ENCODE peak calls at places on chromosomes 6 and 20, in nine cellular contexts. Q is GM23338, P is A549, D is pancreas, W is ovary, N is HCT116, F is ascending aorta, H is HL-60, C is mammary epithelial cell. A is an unnamed sample.
A peak's percentile ranks its signal among the peaks of the same experiment; 100 is the strongest.

GRCh38 chr6:22141271-22141745 is 155.5 kb downstream of the PRL start:
- DNase-seq in Q (no peak), P (peak; percentile 62), D (no peak), W (no peak), N (no peak), F (no peak), H (no peak), C (no peak), A (no peak)

GRCh38 chr6:90033872-90034271 is 139.6 kb downstream of the GJA10 start:
- DNase-seq in Q (no peak), P (no peak), D (no peak), W (no peak), N (no peak), F (no peak), H (no peak), C (no peak), A (no peak)

GRCh38 chr6:22467645-22468044 is 101.7 kb upstream of the HDGFL1 start:
- DNase-seq in Q (no peak), P (no peak), D (no peak), W (no peak), N (no peak), F (no peak), H (no peak), C (no peak), A (no peak)

GRCh38 chr6:45445364-45445748 is 67.6 kb upstream of the SUPT3H start:
- DNase-seq in Q (no peak), P (no peak), D (no peak), W (no peak), N (no peak), F (no peak), H (no peak), C (no peak), A (no peak)

GRCh38 chr6:82371799-82372508 is 8.3 kb downstream of the TPBG start:
- DNase-seq in Q (no peak), P (no peak), D (no peak), W (no peak), N (no peak), F (no peak), H (no peak), C (no peak), A (no peak)

GRCh38 chr6:109867970-109868358 is 110.1 kb upstream of the GPR6 start:
- DNase-seq in Q (no peak), P (no peak), D (no peak), W (no peak), N (no peak), F (no peak), H (no peak), C (no peak), A (no peak)

GRCh38 chr6:87154641-87155271 is 609 bp upstream of the ZNF292 start:
- DNase-seq in Q (peak; percentile 64), P (peak; percentile 71), D (no peak), W (no peak), N (no peak), F (no peak), H (peak; percentile 87), C (peak; percentile 90), A (peak; percentile 60)

GRCh38 chr20:25699914-25700313 is 3.3 kb upstream of the ZNF337 start:
- DNase-seq in Q (no peak), P (peak; percentile 53), D (no peak), W (no peak), N (no peak), F (no peak), H (no peak), C (no peak), A (no peak)

GRCh38 chr6:1552296-1552761 is 57.4 kb upstream of the FOXC1 start:
- DNase-seq in Q (peak; percentile 71), P (peak; percentile 19), D (no peak), W (no peak), N (peak; percentile 33), F (no peak), H (no peak), C (peak; percentile 21), A (peak; percentile 14)

GRCh38 chr6:127460465-127460864 is 1.3 kb upstream of the KIAA0408 start:
- DNase-seq in Q (no peak), P (no peak), D (no peak), W (no peak), N (no peak), F (no peak), H (no peak), C (no peak), A (no peak)

GRCh38 chr6:25889877-25890853 is 16.1 kb upstream of the SLC17A3 start:
- DNase-seq in Q (peak; percentile 73), P (peak; percentile 47), D (no peak), W (no peak), N (peak; percentile 27), F (no peak), H (no peak), C (peak; percentile 40), A (peak; percentile 30)

GRCh38 chr6:155939253-155939652 is 483.6 kb upstream of the NOX3 start:
- DNase-seq in Q (no peak), P (no peak), D (no peak), W (no peak), N (no peak), F (no peak), H (no peak), C (no peak), A (no peak)
- H3K27ac ChIP-seq in Q (no peak overlapping the region), P (no peak overlapping the region), D (no peak overlapping the region), W (no peak overlapping the region), N (no peak overlapping the region), F (no peak overlapping the region), H (no peak overlapping the region), C (no peak overlapping the region), A (no peak overlapping the region)

GRCh38 chr20:50224553-50225255 is 34.1 kb downstream of the CEBPB start:
- DNase-seq in Q (peak; percentile 47), P (no peak), D (peak; percentile 41), W (peak; percentile 86), N (no peak), F (peak; percentile 93), H (peak; percentile 17), C (peak; percentile 36), A (no peak)

GRCh38 chr20:50227506-50227905 is 36.9 kb downstream of the CEBPB start:
- DNase-seq in Q (no peak), P (no peak), D (no peak), W (no peak), N (no peak), F (no peak), H (no peak), C (no peak), A (peak; percentile 50)

GRCh38 chr20:50224052-50224451 is 33.4 kb downstream of the CEBPB start:
- DNase-seq in Q (no peak), P (no peak), D (peak; percentile 5), W (no peak), N (no peak), F (no peak), H (no peak), C (no peak), A (no peak)

GRCh38 chr20:50229156-50229605 is 38.6 kb downstream of the CEBPB start:
- DNase-seq in Q (no peak), P (no peak), D (peak; percentile 16), W (no peak), N (no peak), F (no peak), H (peak; percentile 50), C (no peak), A (no peak)

DNA sequence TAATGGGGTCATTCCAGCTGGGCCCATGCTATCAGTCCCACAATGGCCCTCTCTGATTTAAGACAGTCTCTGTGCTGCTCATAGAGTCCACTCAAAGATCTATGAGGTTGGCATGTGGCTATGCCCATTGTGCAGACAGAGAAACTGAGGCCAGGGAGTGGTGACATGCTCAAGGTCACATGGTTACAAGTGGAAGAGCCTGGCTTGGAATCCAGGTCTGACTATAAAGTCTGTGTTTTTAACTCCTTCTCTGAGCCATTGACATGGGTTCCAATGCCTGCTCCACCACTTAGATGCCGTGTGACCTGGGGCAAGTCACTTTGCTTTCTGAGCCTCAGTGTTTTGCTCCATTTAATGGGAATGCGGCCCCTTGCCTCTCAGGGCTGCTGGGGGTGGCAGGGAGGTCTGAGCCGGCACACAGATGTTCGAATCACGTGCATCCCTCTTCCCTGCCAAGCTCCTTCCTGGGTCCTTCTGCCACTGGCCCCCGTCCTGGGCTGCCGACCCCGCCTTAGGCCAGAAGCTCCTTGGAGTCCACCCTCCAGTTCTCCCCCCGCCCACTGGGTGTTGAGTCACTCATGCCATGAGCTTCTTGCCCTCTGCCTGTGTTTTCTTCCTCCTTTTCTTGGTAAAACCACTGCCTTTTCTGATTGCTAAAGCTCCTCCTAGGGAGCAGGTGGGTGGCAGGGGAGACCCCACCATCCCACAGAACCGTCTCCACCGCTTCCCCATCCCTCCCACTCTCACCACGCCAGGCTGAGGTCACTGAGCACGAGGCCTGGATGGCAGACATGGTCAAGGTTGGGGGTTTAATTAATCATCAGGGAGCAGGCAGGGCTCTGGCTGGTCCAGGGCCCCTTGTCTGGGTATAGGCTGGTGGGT is 35.7 kb downstream of the CEBPB start:
- DNase-seq in Q (no peak), P (no peak), D (peak; percentile 32), W (peak; percentile 84), N (no peak), F (peak; percentile 84), H (peak; percentile 88), C (no peak), A (no peak)
- H3K27ac ChIP-seq in Q (no peak overlapping the region), P (peak overlapping the region; percentile 69), D (no peak overlapping the region), W (peak overlapping the region; percentile 84), N (no peak overlapping the region), F (peak overlapping the region; percentile 92), H (peak overlapping the region; percentile 43), C (no peak overlapping the region), A (no peak overlapping the region)

GRCh38 chr6:121780325-121781313 is 345.2 kb downstream of the GJA1 start:
- DNase-seq in Q (no peak), P (peak; percentile 43), D (peak; percentile 34), W (peak; percentile 79), N (peak; percentile 8), F (peak; percentile 94), H (no peak), C (peak; percentile 89), A (peak; percentile 40)
- H3K27ac ChIP-seq in Q (no peak overlapping the region), P (peak overlapping the region; percentile 20), D (no peak overlapping the region), W (peak overlapping the region; percentile 9), N (no peak overlapping the region), F (peak overlapping the region; percentile 73), H (no peak overlapping the region), C (peak overlapping the region; percentile 74), A (peak overlapping the region; percentile 80)

GRCh38 chr20:35437599-35437998 is 429 bp downstream of the GDF5 start:
- DNase-seq in Q (no peak), P (no peak), D (no peak), W (no peak), N (no peak), F (no peak), H (no peak), C (no peak), A (no peak)
- H3K27ac ChIP-seq in Q (no peak overlapping the region), P (no peak overlapping the region), D (no peak overlapping the region), W (peak overlapping the region; percentile 32), N (no peak overlapping the region), F (peak overlapping the region; percentile 89), H (no peak overlapping the region), C (no peak overlapping the region), A (peak overlapping the region; percentile 53)

DNA sequence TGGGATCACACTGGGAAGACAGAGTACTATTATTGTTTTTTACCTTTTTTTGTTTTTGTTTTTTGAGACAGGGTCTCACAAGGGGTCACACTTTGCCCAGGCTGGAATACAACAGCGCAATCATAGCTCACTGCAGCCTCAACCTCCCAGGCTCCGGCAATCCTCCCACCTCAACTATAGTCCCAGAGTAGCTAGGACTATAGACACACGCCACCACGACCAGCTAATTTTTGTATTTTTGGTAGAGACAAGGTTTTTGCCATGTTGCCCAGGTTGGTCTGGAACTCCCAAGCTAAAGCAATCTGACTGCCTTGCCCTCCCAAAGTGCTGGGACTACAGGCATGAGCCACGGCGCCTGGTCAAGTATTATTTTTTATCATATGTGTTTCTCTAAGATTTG is 81.0 kb downstream of the ZMYND8 start:
- DNase-seq in Q (no peak), P (no peak), D (no peak), W (no peak), N (no peak), F (no peak), H (no peak), C (no peak), A (no peak)
- H3K27ac ChIP-seq in Q (peak overlapping the region; percentile 61), P (peak overlapping the region; percentile 84), D (no peak overlapping the region), W (peak overlapping the region; percentile 33), N (peak overlapping the region; percentile 74), F (peak overlapping the region; percentile 97), H (no peak overlapping the region), C (peak overlapping the region; percentile 94), A (peak overlapping the region; percentile 86)

A was measured in RWPE1.